ENCODE peak calls at places on chromosomes 4 and X, in six cellular contexts. J is vagina, T is HCT116, F is HepG2, Y is SK-N-SH, G is endothelial cell of umbilical vein. M is an unnamed sample.
A peak's percentile ranks its signal among the peaks of the same experiment; 100 is the strongest.

GRCh38 chrX:149185087-149185486 is 320.0 kb downstream of the IDS start:
- DNase-seq in F (no peak), J (no peak), Y (no peak), T (no peak), G (no peak), M (no peak)

GRCh38 chrX:72020204-72020603 is 109.6 kb downstream of the NHSL2 start:
- DNase-seq in F (no peak), Y (no peak), J (peak; percentile 25), G (no peak), T (no peak), M (peak; percentile 81)

GRCh38 chr4:150090836-150091235 is 12.6 kb downstream of the DCLK2 start:
- DNase-seq in T (no peak), J (no peak), G (no peak), Y (no peak), F (no peak), M (no peak)

GRCh38 chr4:77776182-77777134 is 42.7 kb downstream of the CNOT6L start:
- DNase-seq in Y (peak; percentile 50), J (no peak), G (no peak), T (no peak), F (no peak), M (no peak)

GRCh38 chrX:154727418-154728323 is 23.2 kb downstream of the GAB3 start:
- DNase-seq in Y (no peak), J (no peak), G (peak; percentile 86), T (no peak), F (no peak), M (peak; percentile 93)

GRCh38 chrX:102339312-102340298 is 92.6 kb downstream of the NXF2 start:
- DNase-seq in F (no peak), J (peak; percentile 88), Y (no peak), G (no peak), T (no peak), M (no peak)

GRCh38 chr4:75630174-75630931 is at the start of gene CDKL2:
- DNase-seq in Y (peak; percentile 96), T (peak; percentile 81), J (no peak), G (peak; percentile 71), F (no peak), M (peak; percentile 96)

GRCh38 chr4:41132055-41132683 is 82.2 kb downstream of the APBB2 start:
- DNase-seq in J (no peak), Y (no peak), T (no peak), G (no peak), F (peak; percentile 94), M (no peak)

GRCh38 chrX:119041175-119041574 is 31.6 kb upstream of the CT47C1 start:
- DNase-seq in T (peak; percentile 32), Y (no peak), F (peak; percentile 73), G (peak; percentile 90), J (no peak), M (no peak)

GRCh38 chr4:1172228-1172851 is at the start of gene SPON2:
- DNase-seq in F (peak; percentile 39), G (no peak), Y (peak; percentile 65), J (no peak), T (no peak), M (peak; percentile 88)

GRCh38 chr4:72076562-72076961 is 44.8 kb downstream of the NPFFR2 start:
- DNase-seq in Y (no peak), F (no peak), J (no peak), G (no peak), T (no peak), M (no peak)

GRCh38 chrX:69109706-69110635 is 55.3 kb downstream of the PJA1 start:
- DNase-seq in G (no peak), Y (no peak), J (no peak), T (peak; percentile 28), F (no peak), M (no peak)

GRCh38 chrX:22314211-22314610 is 41.5 kb downstream of the CBLL2 start:
- DNase-seq in G (peak; percentile 70), T (no peak), F (no peak), Y (no peak), J (no peak), M (no peak)

GRCh38 chrX:74293343-74293946 is 10.5 kb upstream of the ZCCHC13 start:
- DNase-seq in J (no peak), F (peak; percentile 52), T (peak; percentile 57), Y (peak; percentile 87), G (peak; percentile 74), M (peak; percentile 92)
- TF ChIP-seq POLR2AphosphoS5 in J (no peak), F (peak; percentile 57), T (peak; percentile 79), Y (peak; percentile 70), G (peak; percentile 21), M (peak; percentile 81)

DNA sequence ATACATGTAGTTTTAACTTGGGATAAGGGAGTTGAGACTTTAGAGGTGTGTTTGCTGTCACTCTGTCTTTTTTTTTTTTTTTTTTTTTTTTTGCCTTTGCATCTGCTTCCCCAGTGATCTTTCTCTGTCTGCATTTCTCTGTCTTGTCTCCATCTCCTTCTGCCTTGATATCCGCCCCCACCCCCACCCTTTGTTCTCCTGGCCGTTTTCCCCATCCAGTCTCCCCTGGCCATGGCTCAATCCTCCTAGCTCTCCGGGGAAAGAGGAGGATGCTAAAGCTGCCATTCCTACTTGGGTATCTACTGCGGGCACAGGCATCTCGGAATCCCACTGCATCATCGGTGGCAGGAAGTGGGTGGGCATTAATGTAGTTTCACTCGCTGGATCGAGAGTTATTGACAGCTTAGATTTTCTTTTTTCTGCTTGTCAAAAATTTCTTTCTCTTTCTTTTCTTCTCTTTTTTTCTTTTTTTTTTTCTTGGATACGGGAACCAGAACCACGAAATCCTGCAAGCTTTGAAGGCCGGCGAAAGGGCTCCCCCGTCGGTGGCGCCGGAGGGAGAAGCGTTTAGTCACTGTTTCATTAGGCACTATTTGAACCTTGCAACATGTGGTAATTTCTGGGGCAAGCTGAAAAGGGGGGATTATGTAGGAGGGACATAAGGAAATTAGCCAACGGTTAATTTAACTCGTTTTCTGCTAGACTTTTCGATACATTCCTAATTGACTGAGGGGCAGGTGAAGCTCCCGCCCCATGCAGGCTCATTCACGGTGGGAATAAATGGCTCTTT is 8.2 kb downstream of the GSX2 start:
- DNase-seq in T (no peak), J (no peak), G (no peak), Y (no peak), F (no peak), M (no peak)
- H3K27me3 ChIP-seq in T (no peaks in the 10 kb centered on the region), J (no peaks in the 10 kb centered on the region), G (peaks cover 65% of the 10 kb centered on the region), Y (no peaks in the 10 kb centered on the region), F (peaks cover 29% of the 10 kb centered on the region), M (peaks cover 33% of the 10 kb centered on the region)

DNA sequence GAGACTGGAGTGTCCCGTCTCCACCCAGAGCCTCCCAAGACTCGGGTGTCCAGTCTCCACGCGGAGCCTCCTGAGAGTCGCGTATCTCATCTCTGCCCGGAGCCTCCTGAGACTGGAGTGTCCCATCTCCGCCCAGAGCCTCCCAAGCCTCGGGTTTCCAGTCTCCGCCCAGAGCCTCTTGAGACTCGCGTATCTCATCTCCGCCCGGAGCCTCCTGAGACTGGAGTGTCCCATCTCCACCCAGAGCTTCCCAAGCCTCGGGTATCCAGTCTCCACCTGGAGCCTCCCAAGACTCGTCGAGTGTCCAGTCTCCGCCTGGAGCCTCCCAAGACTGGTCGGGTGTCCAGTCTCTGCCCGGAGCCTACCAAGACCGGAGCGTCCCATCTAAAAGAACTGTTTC is 2.3 kb downstream of the FAM47C start:
- DNase-seq in Y (no peak), F (no peak), T (no peak), G (no peak), J (no peak), M (no peak)
- TF ChIP-seq POLR2AphosphoS5 in Y (no peak), F (no peak), T (no peak), G (no peak), J (no peak), M (no peak)

GRCh38 chr4:37138019-37138653 is 106.4 kb upstream of the NWD2 start:
- DNase-seq in J (no peak), G (no peak), Y (no peak), F (no peak), T (no peak), M (no peak)
- H3K27me3 ChIP-seq in J (no peaks in the 10 kb centered on the region), G (no peaks in the 10 kb centered on the region), Y (no peaks in the 10 kb centered on the region), F (no peaks in the 10 kb centered on the region), T (no peaks in the 10 kb centered on the region), M (no peaks in the 10 kb centered on the region)

GRCh38 chrX:74420194-74421035 is 878 bp upstream of the SLC16A2 start:
- DNase-seq in F (no peak), J (no peak), Y (peak; percentile 78), T (no peak), G (peak; percentile 42), M (no peak)
- TF ChIP-seq POLR2AphosphoS5 in F (no peak), J (no peak), Y (no peak), T (no peak), G (no peak), M (peak; percentile 61)

GRCh38 chrX:134546187-134546586 is 86.2 kb downstream of the HPRT1 start:
- DNase-seq in F (no peak), Y (no peak), T (no peak), J (no peak), G (no peak), M (no peak)

GRCh38 chrX:134547047-134547679 is 87.2 kb downstream of the HPRT1 start:
- DNase-seq in J (no peak), F (no peak), T (no peak), Y (no peak), G (peak; percentile 47), M (no peak)

GRCh38 chrX:134551365-134552095 is 91.6 kb downstream of the HPRT1 start:
- DNase-seq in F (no peak), J (no peak), Y (no peak), T (no peak), G (peak; percentile 42), M (no peak)

GRCh38 chrX:134548257-134548732 is 88.3 kb downstream of the HPRT1 start:
- DNase-seq in G (peak; percentile 53), F (no peak), T (no peak), J (no peak), Y (peak; percentile 30), M (no peak)

DNA sequence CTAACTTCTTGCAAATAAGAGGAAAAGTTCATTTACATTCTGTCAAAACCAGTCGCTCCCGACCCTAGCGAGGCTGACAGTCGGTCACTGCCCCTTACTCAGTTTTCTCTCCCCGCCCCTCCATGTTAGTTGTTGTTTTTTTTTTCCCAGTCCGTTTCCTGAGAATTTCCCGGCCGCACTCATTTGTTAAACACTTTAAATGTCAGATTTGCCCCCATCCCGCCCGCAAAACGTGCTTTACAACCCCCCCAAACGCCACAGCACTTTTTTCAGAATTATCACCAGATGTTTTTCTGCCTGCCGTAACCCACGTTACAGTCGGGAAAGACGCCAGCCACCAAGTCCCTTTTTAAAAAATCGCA is 88.9 kb downstream of the HPRT1 start:
- DNase-seq in G (no peak), T (no peak), Y (peak; percentile 39), J (no peak), F (no peak), M (no peak)
- H3K27me3 ChIP-seq in G (no peaks in the 10 kb centered on the region), T (peaks cover 10% of the 10 kb centered on the region), Y (no peaks in the 10 kb centered on the region), J (no peaks in the 10 kb centered on the region), F (peaks cover 13% of the 10 kb centered on the region), M (no peaks in the 10 kb centered on the region)